ENCODE peak calls at places on chromosomes 11 and 22, in four cellular contexts. Z is lung, U is GM10248, P is Caco-2. R is an unnamed sample.

GRCh38 chr11:19597876-19598275 is 114.8 kb upstream of the NAV2 start:
- DNase-seq in Z (no peak), U (no peak), P (no peak), R (no peak)

GRCh38 chr11:64251986-64252837 is 882 bp downstream of the PLCB3 start:
- DNase-seq in Z (peak; percentile 66), U (peak; percentile 50), P (peak; percentile 84), R (no peak)

GRCh38 chr11:121452609-121453150 is at the start of gene SORL1-AS1:
- DNase-seq in Z (no peak), U (no peak), P (peak; percentile 59), R (peak; percentile 83)

GRCh38 chr11:133064152-133064877 is 468.0 kb downstream of the OPCML start:
- DNase-seq in Z (peak; percentile 76), U (peak; percentile 27), P (peak; percentile 67), R (peak; percentile 26)

GRCh38 chr22:46712288-46712687 is 25.8 kb downstream of the CERK start:
- DNase-seq in Z (no peak), U (no peak), P (no peak), R (no peak)

GRCh38 chr22:23035557-23036277 is 34.6 kb upstream of the GNAZ start:
- DNase-seq in Z (no peak), U (peak; percentile 37), P (no peak), R (peak; percentile 72)

GRCh38 chr11:10488121-10488580 is 33.1 kb downstream of the AMPD3 start:
- DNase-seq in Z (no peak), U (no peak), P (no peak), R (peak; percentile 37)

GRCh38 chr11:124075841-124076571 is 34.9 kb upstream of the OR10G7 start:
- DNase-seq in Z (no peak), U (peak; percentile 34), P (peak; percentile 46), R (peak; percentile 32)

GRCh38 chr11:28460348-28460747 is 352.2 kb downstream of the METTL15 start:
- DNase-seq in Z (no peak), U (no peak), P (no peak), R (no peak)

GRCh38 chr11:2558402-2558801 is 113.6 kb downstream of the KCNQ1 start:
- DNase-seq in Z (no peak), U (no peak), P (peak; percentile 21), R (no peak)

GRCh38 chr11:62892077-62892922 is 11.6 kb downstream of the SLC3A2 start:
- DNase-seq in Z (no peak), U (no peak), P (no peak), R (no peak)

DNA sequence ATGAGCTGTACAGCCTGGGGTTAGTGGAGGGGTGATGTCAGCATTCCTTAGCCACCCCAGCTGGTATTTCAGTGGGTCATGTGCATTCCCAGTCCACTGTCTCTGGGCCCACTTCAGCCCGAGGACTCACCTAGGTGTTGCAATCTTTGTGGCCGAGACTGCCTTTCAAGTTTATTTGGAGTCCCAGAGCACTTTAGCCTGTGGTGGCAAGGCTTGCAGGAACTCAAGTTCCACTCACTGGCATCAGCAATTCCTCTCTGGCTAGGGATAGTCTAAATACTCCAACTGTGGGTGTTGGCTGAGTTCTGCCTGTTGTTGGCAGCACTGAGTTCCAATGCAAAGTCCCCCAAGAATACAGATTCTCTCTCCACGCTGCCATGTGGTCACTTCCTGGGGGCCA is 191.6 kb upstream of the PGR start:
- DNase-seq in Z (peak; percentile 77), U (no peak), P (no peak), R (no peak)
- TF ChIP-seq CTCF in Z (no peak), U (no peak), P (no peak), R (no peak)

DNA sequence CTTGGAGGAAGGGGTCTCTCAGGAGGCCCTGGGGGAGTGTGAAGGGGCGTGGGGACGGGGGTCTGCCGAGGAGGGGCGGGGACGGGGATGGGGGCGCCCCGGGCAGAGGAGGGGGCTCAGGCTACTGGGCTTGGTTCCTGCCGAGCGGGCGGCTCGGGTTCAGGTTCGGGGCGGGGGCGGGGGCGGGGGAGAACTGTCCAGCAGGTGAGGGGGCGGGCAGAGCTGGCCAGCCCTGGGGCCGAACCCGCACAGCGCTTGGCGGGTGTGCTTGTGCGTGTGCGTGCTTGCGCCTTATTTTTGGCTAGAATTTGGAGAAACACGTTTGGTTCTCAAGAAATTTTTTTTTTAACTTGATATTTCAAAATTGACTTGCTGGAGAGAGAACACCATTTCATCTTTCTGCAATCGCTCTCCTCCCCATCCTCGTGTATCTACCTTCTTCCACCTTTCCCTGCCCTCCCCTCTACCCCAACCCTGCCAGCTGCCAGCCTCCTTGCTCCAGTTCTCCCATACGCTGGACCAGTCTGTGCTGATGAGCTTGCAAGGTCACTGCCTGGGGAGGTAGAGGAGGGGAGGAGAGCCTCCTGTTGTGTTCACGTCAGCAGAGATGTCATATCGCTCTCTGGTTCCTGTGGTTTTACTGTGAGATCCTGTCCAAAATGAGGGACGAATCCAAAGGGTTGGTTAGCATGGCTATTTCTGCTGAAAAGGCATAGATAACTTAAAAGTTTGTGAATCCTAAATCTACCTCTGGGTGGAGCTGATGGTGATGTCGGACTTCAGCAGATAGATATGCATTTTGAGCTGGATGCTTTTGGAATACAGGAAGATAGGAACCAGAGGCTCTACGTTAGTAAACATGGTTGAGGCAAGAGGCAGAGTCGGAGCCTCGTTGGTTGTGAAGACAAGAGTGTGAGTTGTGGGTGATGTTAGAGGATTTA is 668 bp downstream of the MADD start:
- DNase-seq in Z (no peak), U (peak; percentile 24), P (no peak), R (peak; percentile 56)
- TF ChIP-seq CTCF in Z (no peak), U (peak; percentile 17), P (no peak), R (peak; percentile 26)

GRCh38 chr22:29208502-29208862 is 2.8 kb downstream of the EMID1 start:
- DNase-seq in Z (no peak), U (no peak), P (no peak), R (no peak)
- TF ChIP-seq CTCF in Z (no peak), U (no peak), P (no peak), R (no peak)

DNA sequence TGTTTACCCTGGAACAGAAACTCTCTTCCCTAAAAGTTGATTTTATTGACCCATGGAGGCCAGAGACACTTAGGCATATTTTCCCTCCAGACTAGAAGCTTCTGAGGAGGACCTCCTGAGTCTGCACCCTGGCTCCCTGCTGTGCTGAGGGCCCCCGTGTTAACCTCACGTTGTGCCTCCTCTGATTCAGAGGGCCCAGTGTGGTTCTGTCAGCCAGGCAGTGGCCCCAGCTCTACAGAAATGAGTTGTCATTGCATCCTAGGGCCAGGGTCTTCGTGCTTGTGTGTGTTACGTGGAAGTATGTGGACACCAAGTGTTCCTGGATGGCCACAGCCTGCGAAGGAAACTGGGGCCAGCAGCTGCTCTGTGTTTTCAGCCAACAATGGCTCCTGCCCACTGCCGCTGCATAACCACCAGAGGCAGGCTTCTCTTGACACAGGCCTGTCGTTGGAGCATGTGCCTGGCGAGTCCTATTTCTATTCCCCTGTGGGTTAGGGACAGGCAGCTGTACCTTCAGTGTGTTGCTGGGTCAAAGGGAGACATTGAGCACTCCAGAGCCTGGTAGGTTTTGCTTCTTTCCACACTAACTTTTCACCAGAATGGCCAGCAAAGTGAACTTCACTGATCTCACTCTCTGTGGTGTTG is 44.5 kb downstream of the MED15 start:
- DNase-seq in Z (no peak), U (no peak), P (no peak), R (peak; percentile 87)
- TF ChIP-seq CTCF in Z (no peak), U (no peak), P (peak; percentile 12), R (peak; percentile 49)

GRCh38 chr22:21657361-21658118 is 8.3 kb upstream of the PPIL2 start:
- DNase-seq in Z (peak; percentile 66), U (peak; percentile 94), P (peak; percentile 89), R (peak; percentile 83)
- TF ChIP-seq CTCF in Z (no peak), U (peak; percentile 20), P (peak; percentile 31), R (peak; percentile 56)

DNA sequence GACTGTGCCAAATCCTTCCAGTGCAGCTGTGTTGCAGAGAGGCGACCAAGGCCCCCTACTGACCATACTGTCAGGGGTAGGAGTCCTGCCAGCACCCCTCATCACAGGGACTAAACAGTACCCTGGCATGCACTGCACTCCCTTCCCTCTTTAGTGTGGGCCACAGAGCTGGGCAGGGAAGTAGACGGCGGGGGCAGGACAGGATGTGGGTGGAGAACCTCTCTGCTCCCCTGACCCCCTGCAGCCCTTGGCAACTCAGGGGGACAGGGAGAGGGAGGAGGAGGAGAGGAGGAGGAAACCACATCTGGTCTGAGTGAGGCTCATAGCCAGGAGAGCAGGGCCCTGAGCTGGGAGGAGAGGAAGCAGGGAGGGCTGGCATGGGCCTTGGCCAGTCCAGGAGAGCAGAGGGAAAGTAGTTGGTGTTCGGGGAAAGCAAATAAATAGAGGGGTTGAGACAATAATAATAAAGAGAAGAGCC is 61.7 kb downstream of the RPUSD4 start:
- DNase-seq in Z (no peak), U (no peak), P (no peak), R (no peak)
- TF ChIP-seq CTCF in Z (no peak), U (no peak), P (no peak), R (no peak)